ENCODE peak calls at places on chromosomes 5 and 9, in six cellular contexts. A, U, E, D, B and X are unnamed samples. For H3K27me3, the result is how much of the 10 kb centered on the place peaks cover.

GRCh38 chr9:79662553-79662956 is 90.8 kb downstream of the TLE4 start:
- DNase-seq in A (peak), U (no peak), E (no peak), D (no peak), B (no peak), X (peak)

GRCh38 chr5:69462170-69462569 is 30.4 kb upstream of the OCLN start:
- DNase-seq in A (no peak), U (no peak), E (no peak), D (no peak), B (no peak), X (no peak)

GRCh38 chr9:23842531-23843129 is 16.6 kb upstream of the ELAVL2 start:
- DNase-seq in A (no peak), U (no peak), E (no peak), D (no peak), B (no peak), X (no peak)

GRCh38 chr9:9352877-9353481 is 1259.8 kb downstream of the PTPRD start:
- DNase-seq in A (peak), U (no peak), E (peak), D (no peak), B (peak), X (no peak)

GRCh38 chr5:121949885-121950284 is 11.9 kb upstream of the SRFBP1 start:
- DNase-seq in A (peak), U (no peak), E (peak), D (no peak), B (no peak), X (peak)

GRCh38 chr5:173717959-173718358 is 101.5 kb upstream of the BOD1 start:
- DNase-seq in A (no peak), U (no peak), E (no peak), D (no peak), B (no peak), X (no peak)

GRCh38 chr5:40505031-40505430 is 174.7 kb upstream of the PTGER4 start:
- DNase-seq in A (no peak), U (no peak), E (no peak), D (no peak), B (no peak), X (no peak)

GRCh38 chr5:78075301-78075700 is 219.2 kb downstream of the AP3B1 start:
- DNase-seq in A (no peak), U (no peak), E (no peak), D (no peak), B (no peak), X (no peak)

GRCh38 chr9:90842984-90843383 is 41.4 kb downstream of the SYK start:
- DNase-seq in A (no peak), U (no peak), E (no peak), D (no peak), B (no peak), X (no peak)

GRCh38 chr5:157271740-157272271 is 5.9 kb downstream of the CYFIP2 start:
- DNase-seq in A (no peak), U (peak), E (no peak), D (no peak), B (peak), X (no peak)

GRCh38 chr9:109705515-109705914 is 74.5 kb upstream of the PALM2AKAP2 start:
- DNase-seq in A (peak), U (no peak), E (peak), D (no peak), B (no peak), X (no peak)
- TF ChIP-seq CTCF in A (no peak), U (no peak), E (peak), D (no peak), B (no peak), X (no peak)

GRCh38 chr9:134889386-134890214 is 9.0 kb downstream of the FCN2 start:
- DNase-seq in A (no peak), U (no peak), E (no peak), D (no peak), B (no peak), X (no peak)

GRCh38 chr9:134887219-134887618 is 6.6 kb downstream of the FCN2 start:
- DNase-seq in A (no peak), U (no peak), E (no peak), D (no peak), B (no peak), X (no peak)

GRCh38 chr9:134888603-134889195 is 8.1 kb downstream of the FCN2 start:
- DNase-seq in A (no peak), U (no peak), E (no peak), D (no peak), B (no peak), X (no peak)

GRCh38 chr9:134886413-134886913 is 5.9 kb downstream of the FCN2 start:
- DNase-seq in A (no peak), U (no peak), E (no peak), D (no peak), B (no peak), X (no peak)

DNA sequence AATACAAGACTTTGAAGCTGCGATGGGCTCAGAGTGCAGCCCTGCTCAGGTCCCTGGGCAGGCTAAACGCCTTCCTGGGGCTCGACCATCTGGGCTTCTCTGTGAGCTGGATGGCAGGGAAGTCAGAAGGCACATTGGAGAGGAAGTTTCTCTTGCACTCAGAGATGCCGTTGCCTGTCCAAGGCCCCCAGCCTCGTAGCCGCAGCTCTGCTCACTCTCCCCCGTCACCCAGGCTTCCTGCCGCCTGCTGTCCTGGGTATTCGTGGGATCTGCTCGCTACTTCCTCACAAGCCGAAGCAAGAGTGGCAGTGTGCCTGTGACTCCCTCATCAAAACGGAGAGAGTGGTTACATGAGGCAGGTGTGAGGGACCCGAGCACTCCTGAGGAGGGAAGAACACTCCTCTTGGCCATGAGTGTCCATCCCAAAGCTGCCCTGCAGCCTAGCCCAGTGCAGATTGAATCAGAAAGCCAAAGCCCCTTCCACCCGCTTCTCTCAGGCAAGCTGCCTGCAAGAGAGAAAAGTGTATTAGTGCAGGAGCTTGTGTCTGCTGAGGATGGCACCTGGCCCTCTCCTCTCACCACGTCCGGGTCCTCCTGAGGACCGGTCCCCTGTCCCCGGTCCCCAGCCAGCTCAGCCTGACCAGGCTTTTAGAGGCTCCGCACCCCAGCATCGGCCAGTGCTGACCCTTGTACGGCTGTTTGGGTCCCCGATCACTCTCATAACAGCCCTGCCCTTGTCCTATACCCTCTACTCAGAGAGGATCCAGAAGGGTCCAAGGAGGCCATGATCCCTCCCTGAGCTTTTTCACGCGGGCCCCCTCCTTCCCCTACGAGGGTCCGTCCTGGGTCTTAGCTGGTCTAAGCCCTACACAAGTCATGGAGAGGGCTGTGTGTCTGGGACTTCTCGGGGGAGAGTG is 7.3 kb downstream of the FCN2 start:
- DNase-seq in A (no peak), U (no peak), E (no peak), D (no peak), B (no peak), X (no peak)
- H3K27me3 ChIP-seq in A (under half), U (under half), E (under half), D (under half), B (under half), X (under half)

GRCh38 chr5:177490311-177490991 is 7.0 kb downstream of the PDLIM7 start:
- DNase-seq in A (no peak), U (no peak), E (no peak), D (peak), B (no peak), X (no peak)

GRCh38 chr5:177490992-177491391 is 6.4 kb downstream of the PDLIM7 start:
- DNase-seq in A (no peak), U (no peak), E (no peak), D (no peak), B (no peak), X (no peak)

GRCh38 chr5:177492841-177493240 is 4.6 kb downstream of the PDLIM7 start:
- DNase-seq in A (no peak), U (no peak), E (no peak), D (no peak), B (no peak), X (no peak)

GRCh38 chr5:177491983-177492746 is 5.2 kb downstream of the PDLIM7 start:
- DNase-seq in A (no peak), U (no peak), E (no peak), D (no peak), B (no peak), X (no peak)

GRCh38 chr5:177491429-177491945 is 5.9 kb downstream of the PDLIM7 start:
- DNase-seq in A (peak), U (no peak), E (peak), D (no peak), B (no peak), X (peak)
- TF ChIP-seq CTCF in A (peak), U (peak), E (peak), D (peak), B (no peak), X (peak)

GRCh38 chr5:79107020-79107796 is 4.4 kb upstream of the BHMT start:
- DNase-seq in A (no peak), U (no peak), E (no peak), D (no peak), B (peak), X (peak)
- H3K27me3 ChIP-seq in A (under half), U (under half), E (under half), D (under half), B (under half), X (under half)

DNA sequence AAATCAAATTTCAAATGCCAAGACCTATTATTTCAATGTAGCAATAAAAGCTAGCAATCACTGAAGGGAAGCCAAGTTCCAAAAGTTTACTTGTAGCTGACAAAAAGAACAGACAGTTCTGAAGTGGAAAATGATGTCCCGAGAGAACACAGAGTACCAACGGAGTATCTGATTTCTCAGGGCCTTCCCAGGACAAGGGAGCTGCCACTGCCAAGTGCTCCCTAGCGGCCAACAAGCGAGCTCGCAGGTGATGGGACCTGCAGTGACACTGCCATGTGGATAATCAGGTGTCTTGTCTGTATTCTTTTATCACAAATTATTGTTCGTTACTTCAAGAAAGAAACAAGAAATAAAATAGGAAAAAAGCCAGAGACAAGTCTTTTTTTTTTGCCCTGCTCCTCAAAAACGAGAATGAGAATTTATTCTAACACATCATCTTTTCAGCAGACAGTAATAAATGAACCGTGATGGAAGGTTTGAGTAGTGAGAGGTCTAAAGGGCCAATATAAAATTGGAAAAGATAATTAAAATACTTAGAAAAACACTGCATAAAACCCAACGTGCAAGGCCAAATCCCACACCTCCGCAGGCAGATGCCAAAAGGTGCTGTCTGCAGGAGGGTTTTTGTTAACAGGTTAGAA is 159.4 kb downstream of the MYO10 start:
- DNase-seq in A (peak), U (no peak), E (peak), D (no peak), B (peak), X (no peak)
- TF ChIP-seq CTCF in A (peak), U (no peak), E (no peak), D (no peak), B (peak), X (peak)

GRCh38 chr5:88876714-88877113 is 6.3 kb downstream of the MEF2C start:
- DNase-seq in A (no peak), U (no peak), E (no peak), D (no peak), B (no peak), X (no peak)
- H3K27me3 ChIP-seq in A (under half), U (under half), E (under half), D (under half), B (under half), X (under half)